ENCODE peak calls at places on chromosome 2, in five cellular contexts. One of them, this sample, is unnamed.
A peak's percentile ranks its signal among the peaks of the same experiment; 100 is the strongest.

GRCh38 chr2:189927823-189928222 is 134.7 kb downstream of the MSTN start:
- DNase-seq in colonic mucosa: no peak
- DNase-seq in small intestine: no peak
- DNase-seq in effector memory CD4-positive, alpha-beta T cell: no peak
- DNase-seq in naive thymus-derived CD4-positive, alpha-beta T cell: no peak
- DNase-seq in this sample: no peak

GRCh38 chr2:235087812-235088607 is 136.2 kb downstream of the SH3BP4 start:
- DNase-seq in colonic mucosa: no peak
- DNase-seq in small intestine: peak; percentile 5
- DNase-seq in effector memory CD4-positive, alpha-beta T cell: no peak
- DNase-seq in naive thymus-derived CD4-positive, alpha-beta T cell: no peak
- DNase-seq in this sample: peak; percentile 19

GRCh38 chr2:37192551-37192950 is 3.7 kb upstream of the CEBPZOS start:
- DNase-seq in colonic mucosa: no peak
- DNase-seq in small intestine: no peak
- DNase-seq in effector memory CD4-positive, alpha-beta T cell: no peak
- DNase-seq in naive thymus-derived CD4-positive, alpha-beta T cell: no peak
- DNase-seq in this sample: no peak

GRCh38 chr2:199431748-199432213 is 26.0 kb downstream of the SATB2 start:
- DNase-seq in colonic mucosa: no peak
- DNase-seq in small intestine: no peak
- DNase-seq in effector memory CD4-positive, alpha-beta T cell: no peak
- DNase-seq in naive thymus-derived CD4-positive, alpha-beta T cell: no peak
- DNase-seq in this sample: no peak

GRCh38 chr2:182767578-182767977 is 51.5 kb downstream of the DNAJC10 start:
- DNase-seq in colonic mucosa: no peak
- DNase-seq in small intestine: peak; percentile 18
- DNase-seq in effector memory CD4-positive, alpha-beta T cell: no peak
- DNase-seq in naive thymus-derived CD4-positive, alpha-beta T cell: no peak
- DNase-seq in this sample: no peak

GRCh38 chr2:126627623-126628022 is 28.3 kb upstream of the GYPC start:
- DNase-seq in colonic mucosa: no peak
- DNase-seq in small intestine: no peak
- DNase-seq in effector memory CD4-positive, alpha-beta T cell: no peak
- DNase-seq in naive thymus-derived CD4-positive, alpha-beta T cell: no peak
- DNase-seq in this sample: no peak

GRCh38 chr2:11073791-11074190 is 81.5 kb upstream of the SLC66A3 start:
- DNase-seq in colonic mucosa: no peak
- DNase-seq in small intestine: no peak
- DNase-seq in effector memory CD4-positive, alpha-beta T cell: no peak
- DNase-seq in naive thymus-derived CD4-positive, alpha-beta T cell: no peak
- DNase-seq in this sample: no peak

GRCh38 chr2:15836942-15837610 is 103.3 kb upstream of the MYCN start:
- DNase-seq in colonic mucosa: no peak
- DNase-seq in small intestine: no peak
- DNase-seq in effector memory CD4-positive, alpha-beta T cell: no peak
- DNase-seq in naive thymus-derived CD4-positive, alpha-beta T cell: no peak
- DNase-seq in this sample: no peak

GRCh38 chr2:45055261-45055660 is 46.0 kb upstream of the SIX2 start:
- DNase-seq in colonic mucosa: no peak
- DNase-seq in small intestine: no peak
- DNase-seq in effector memory CD4-positive, alpha-beta T cell: no peak
- DNase-seq in naive thymus-derived CD4-positive, alpha-beta T cell: no peak
- DNase-seq in this sample: no peak

GRCh38 chr2:200905618-200906296 is 16.6 kb downstream of the NIF3L1 start:
- DNase-seq in colonic mucosa: peak; percentile 81
- DNase-seq in small intestine: peak; percentile 74
- DNase-seq in effector memory CD4-positive, alpha-beta T cell: peak; percentile 21
- DNase-seq in naive thymus-derived CD4-positive, alpha-beta T cell: peak; percentile 13
- DNase-seq in this sample: peak; percentile 82

GRCh38 chr2:217316743-217317142 is 456.9 kb upstream of the TNP1 start:
- DNase-seq in colonic mucosa: no peak
- DNase-seq in small intestine: no peak
- DNase-seq in effector memory CD4-positive, alpha-beta T cell: no peak
- DNase-seq in naive thymus-derived CD4-positive, alpha-beta T cell: no peak
- DNase-seq in this sample: no peak

GRCh38 chr2:109217362-109218086 is 88.5 kb downstream of the SH3RF3 start:
- DNase-seq in colonic mucosa: no peak
- DNase-seq in small intestine: peak; percentile 32
- DNase-seq in effector memory CD4-positive, alpha-beta T cell: no peak
- DNase-seq in naive thymus-derived CD4-positive, alpha-beta T cell: peak; percentile 42
- DNase-seq in this sample: peak; percentile 28

GRCh38 chr2:16851131-16851530 is 185.5 kb upstream of the CYRIA start:
- DNase-seq in colonic mucosa: no peak
- DNase-seq in small intestine: no peak
- DNase-seq in effector memory CD4-positive, alpha-beta T cell: no peak
- DNase-seq in naive thymus-derived CD4-positive, alpha-beta T cell: no peak
- DNase-seq in this sample: no peak

GRCh38 chr2:24875901-24876300 is 44.1 kb downstream of the ADCY3 start:
- DNase-seq in colonic mucosa: no peak
- DNase-seq in small intestine: no peak
- DNase-seq in effector memory CD4-positive, alpha-beta T cell: no peak
- DNase-seq in naive thymus-derived CD4-positive, alpha-beta T cell: no peak
- DNase-seq in this sample: no peak

GRCh38 chr2:74659462-74659861 is 5.4 kb downstream of the SEMA4F start:
- DNase-seq in colonic mucosa: no peak
- DNase-seq in small intestine: no peak
- DNase-seq in effector memory CD4-positive, alpha-beta T cell: no peak
- DNase-seq in naive thymus-derived CD4-positive, alpha-beta T cell: no peak
- DNase-seq in this sample: no peak

GRCh38 chr2:80086831-80087230 is 217.7 kb downstream of the LRRTM1 start:
- DNase-seq in colonic mucosa: no peak
- DNase-seq in small intestine: no peak
- DNase-seq in effector memory CD4-positive, alpha-beta T cell: no peak
- DNase-seq in naive thymus-derived CD4-positive, alpha-beta T cell: no peak
- DNase-seq in this sample: no peak

GRCh38 chr2:234579231-234579962 is 82.5 kb upstream of the ARL4C start:
- DNase-seq in colonic mucosa: no peak
- DNase-seq in small intestine: no peak
- DNase-seq in effector memory CD4-positive, alpha-beta T cell: no peak
- DNase-seq in naive thymus-derived CD4-positive, alpha-beta T cell: no peak
- DNase-seq in this sample: no peak

GRCh38 chr2:121173112-121173511 is 111.9 kb downstream of the TFCP2L1 start:
- DNase-seq in colonic mucosa: no peak
- DNase-seq in small intestine: no peak
- DNase-seq in effector memory CD4-positive, alpha-beta T cell: no peak
- DNase-seq in naive thymus-derived CD4-positive, alpha-beta T cell: no peak
- DNase-seq in this sample: no peak

DNA sequence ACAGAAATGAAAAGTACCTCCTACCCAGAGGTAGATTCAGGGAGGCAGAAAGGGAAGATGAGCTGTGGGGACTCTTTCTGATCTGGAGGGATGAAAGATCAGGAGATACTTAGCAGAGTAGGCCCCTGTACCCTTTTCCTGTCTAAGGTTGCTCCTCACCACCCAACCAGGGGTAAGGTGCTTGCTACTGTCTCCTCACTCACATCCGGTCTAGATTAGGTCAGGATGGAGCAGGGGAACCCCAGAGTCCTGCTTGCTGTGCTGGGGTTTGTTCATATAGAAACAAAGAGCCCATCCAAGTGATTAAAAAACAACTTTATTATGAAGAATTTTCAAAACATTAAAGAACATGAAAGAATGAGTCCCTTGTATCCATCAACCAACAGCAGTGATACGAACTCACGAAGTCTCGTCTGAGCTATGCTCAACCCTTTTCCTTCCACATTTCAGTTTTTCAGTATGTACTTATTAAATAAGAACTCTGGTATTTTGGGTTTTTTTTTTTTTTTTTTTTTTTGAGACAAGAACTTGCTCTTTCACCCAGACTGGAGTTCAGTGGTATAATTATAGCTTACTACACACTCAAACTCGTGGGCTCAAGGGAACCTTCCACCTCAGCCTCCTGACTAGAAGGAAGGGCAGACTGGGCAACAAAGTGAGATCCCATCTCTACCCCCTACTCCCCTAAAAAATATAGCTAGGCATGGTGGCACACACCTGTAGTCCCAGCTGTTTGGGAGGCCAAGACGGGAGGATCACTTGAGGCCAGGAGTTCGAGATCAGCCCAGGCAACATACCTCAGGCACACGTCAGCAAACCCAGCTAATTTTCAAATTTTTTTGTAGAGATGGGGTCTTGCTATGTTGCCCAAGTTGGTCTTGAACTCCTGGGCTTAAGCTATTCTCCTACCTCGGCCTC is 28.5 kb upstream of the MCFD2 start:
- DNase-seq in colonic mucosa: no peak
- DNase-seq in small intestine: peak; percentile 30
- DNase-seq in effector memory CD4-positive, alpha-beta T cell: peak; percentile 66
- DNase-seq in naive thymus-derived CD4-positive, alpha-beta T cell: peak; percentile 67
- DNase-seq in this sample: no peak
- H3K4me3 ChIP-seq in colonic mucosa: no peak overlapping the region
- H3K4me3 ChIP-seq in small intestine: no peak overlapping the region
- H3K4me3 ChIP-seq in effector memory CD4-positive, alpha-beta T cell: peak overlapping the region; percentile 89
- H3K4me3 ChIP-seq in naive thymus-derived CD4-positive, alpha-beta T cell: peak overlapping the region; percentile 93
- H3K4me3 ChIP-seq in this sample: no peak overlapping the region

GRCh38 chr2:170737406-170737805 is 22.3 kb downstream of the SP5 start:
- DNase-seq in colonic mucosa: no peak
- DNase-seq in small intestine: no peak
- DNase-seq in effector memory CD4-positive, alpha-beta T cell: no peak
- DNase-seq in naive thymus-derived CD4-positive, alpha-beta T cell: no peak
- DNase-seq in this sample: no peak
- H3K27ac ChIP-seq in colonic mucosa: no peak overlapping the region
- H3K27ac ChIP-seq in small intestine: no peak overlapping the region
- H3K27ac ChIP-seq in effector memory CD4-positive, alpha-beta T cell: no peak overlapping the region
- H3K27ac ChIP-seq in naive thymus-derived CD4-positive, alpha-beta T cell: no peak overlapping the region
- H3K27ac ChIP-seq in this sample: no peak overlapping the region

GRCh38 chr2:65488527-65488926 is 56.1 kb upstream of the SPRED2 start:
- DNase-seq in colonic mucosa: no peak
- DNase-seq in small intestine: no peak
- DNase-seq in effector memory CD4-positive, alpha-beta T cell: no peak
- DNase-seq in naive thymus-derived CD4-positive, alpha-beta T cell: no peak
- DNase-seq in this sample: no peak

GRCh38 chr2:65486282-65486681 is 53.9 kb upstream of the SPRED2 start:
- DNase-seq in colonic mucosa: no peak
- DNase-seq in small intestine: no peak
- DNase-seq in effector memory CD4-positive, alpha-beta T cell: no peak
- DNase-seq in naive thymus-derived CD4-positive, alpha-beta T cell: no peak
- DNase-seq in this sample: no peak

GRCh38 chr2:65486802-65487201 is 54.4 kb upstream of the SPRED2 start:
- DNase-seq in colonic mucosa: no peak
- DNase-seq in small intestine: no peak
- DNase-seq in effector memory CD4-positive, alpha-beta T cell: no peak
- DNase-seq in naive thymus-derived CD4-positive, alpha-beta T cell: no peak
- DNase-seq in this sample: no peak

GRCh38 chr2:65485839-65486238 is 53.4 kb upstream of the SPRED2 start:
- DNase-seq in colonic mucosa: no peak
- DNase-seq in small intestine: no peak
- DNase-seq in effector memory CD4-positive, alpha-beta T cell: no peak
- DNase-seq in naive thymus-derived CD4-positive, alpha-beta T cell: no peak
- DNase-seq in this sample: no peak

DNA sequence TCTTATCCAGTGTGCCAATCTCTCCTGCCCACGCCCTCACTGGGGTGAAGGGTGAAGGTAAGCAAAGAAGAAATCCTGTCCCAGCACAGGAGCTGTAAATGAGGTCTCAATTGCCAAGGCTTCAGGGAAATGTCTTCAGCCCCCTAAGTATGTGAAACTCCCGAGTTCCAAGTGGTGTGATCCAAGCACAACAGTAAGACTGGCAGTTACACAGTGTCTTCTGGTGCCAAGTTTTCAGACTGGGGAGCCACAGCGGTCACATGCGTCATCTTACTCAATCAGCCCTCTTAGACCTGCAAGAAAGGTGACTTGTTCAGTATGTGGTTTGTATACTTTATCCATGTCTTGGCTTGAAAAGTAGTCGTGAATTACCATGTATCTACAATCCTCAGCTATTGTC is 55.0 kb upstream of the SPRED2 start:
- DNase-seq in colonic mucosa: no peak
- DNase-seq in small intestine: no peak
- DNase-seq in effector memory CD4-positive, alpha-beta T cell: no peak
- DNase-seq in naive thymus-derived CD4-positive, alpha-beta T cell: no peak
- DNase-seq in this sample: no peak
- H3K27me3 ChIP-seq in colonic mucosa: no peaks in the 10 kb centered on the region
- H3K27me3 ChIP-seq in small intestine: no peaks in the 10 kb centered on the region
- H3K27me3 ChIP-seq in effector memory CD4-positive, alpha-beta T cell: no peaks in the 10 kb centered on the region
- H3K27me3 ChIP-seq in naive thymus-derived CD4-positive, alpha-beta T cell: no peaks in the 10 kb centered on the region
- H3K27me3 ChIP-seq in this sample: no peaks in the 10 kb centered on the region

DNA sequence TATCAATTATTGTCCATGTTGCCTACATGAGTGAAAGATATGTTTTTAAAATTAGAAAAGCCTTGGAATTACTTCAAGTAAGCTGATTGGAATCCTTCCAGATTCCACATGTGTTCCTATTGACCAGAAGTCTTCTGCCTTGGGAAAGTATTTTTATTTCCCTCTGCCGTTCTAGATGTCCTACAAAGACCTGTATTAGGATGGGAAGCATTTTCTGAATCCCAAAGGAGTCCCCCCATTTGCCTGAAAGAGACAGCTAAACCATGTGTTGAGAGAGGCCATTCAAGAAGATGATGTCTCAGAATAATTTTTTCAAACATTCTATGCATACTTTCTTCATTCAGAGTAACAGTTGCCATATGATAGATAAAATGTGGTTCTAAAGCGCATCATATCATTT is 19.0 kb upstream of the MYO1B start:
- DNase-seq in colonic mucosa: no peak
- DNase-seq in small intestine: no peak
- DNase-seq in effector memory CD4-positive, alpha-beta T cell: no peak
- DNase-seq in naive thymus-derived CD4-positive, alpha-beta T cell: no peak
- DNase-seq in this sample: no peak
- H3K4me3 ChIP-seq in colonic mucosa: no peak overlapping the region
- H3K4me3 ChIP-seq in small intestine: no peak overlapping the region
- H3K4me3 ChIP-seq in effector memory CD4-positive, alpha-beta T cell: no peak overlapping the region
- H3K4me3 ChIP-seq in naive thymus-derived CD4-positive, alpha-beta T cell: no peak overlapping the region
- H3K4me3 ChIP-seq in this sample: no peak overlapping the region

DNA sequence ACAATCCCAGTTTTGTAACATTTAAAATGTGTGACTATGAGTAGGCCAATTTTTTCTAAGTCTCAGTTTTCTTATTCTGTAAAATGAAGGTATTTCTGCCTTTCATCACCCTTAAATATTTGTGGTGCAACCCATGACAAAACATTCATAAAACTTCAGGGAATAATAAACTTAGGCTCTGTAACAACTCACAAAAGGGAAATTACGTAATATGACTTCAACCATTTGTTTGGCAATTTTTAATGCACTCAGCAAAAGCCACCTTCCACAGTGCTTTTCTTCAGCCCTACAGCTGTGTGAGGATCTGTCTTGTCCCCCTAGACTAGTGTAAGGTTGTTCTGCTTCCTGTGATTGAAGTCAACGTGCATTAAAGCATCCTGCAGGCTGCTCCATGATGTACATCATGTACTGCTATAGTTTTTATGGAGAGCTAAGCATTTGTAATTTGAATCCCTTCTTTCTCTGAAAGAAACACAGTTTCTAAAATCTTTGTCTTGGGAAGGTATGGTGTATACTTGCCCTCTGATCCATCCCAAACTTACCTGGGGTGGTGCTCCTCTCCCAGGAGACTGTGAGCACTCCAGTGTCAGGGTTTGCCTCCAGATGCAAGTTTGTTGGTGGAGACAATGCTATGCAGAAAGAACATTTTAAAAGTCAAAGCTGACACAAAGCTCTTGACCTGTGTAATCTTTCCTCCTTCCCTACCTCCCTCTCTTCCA is 39.1 kb downstream of the FN1 start:
- DNase-seq in colonic mucosa: no peak
- DNase-seq in small intestine: no peak
- DNase-seq in effector memory CD4-positive, alpha-beta T cell: no peak
- DNase-seq in naive thymus-derived CD4-positive, alpha-beta T cell: no peak
- DNase-seq in this sample: no peak
- H3K27ac ChIP-seq in colonic mucosa: no peak overlapping the region
- H3K27ac ChIP-seq in small intestine: no peak overlapping the region
- H3K27ac ChIP-seq in effector memory CD4-positive, alpha-beta T cell: no peak overlapping the region
- H3K27ac ChIP-seq in naive thymus-derived CD4-positive, alpha-beta T cell: no peak overlapping the region
- H3K27ac ChIP-seq in this sample: peak overlapping the region; percentile 14

This sample was measured in transverse colon.